ENCODE peak calls at places on chromosomes 11 and 22, in five cellular contexts. P, O, U, Y and V are unnamed samples.

GRCh38 chr22:26718905-26719304 is 61.5 kb downstream of the MIAT start:
- DNase-seq in P (no peak), O (peak; percentile 93), U (peak; percentile 77), Y (no peak), V (peak; percentile 95)

GRCh38 chr22:43085658-43086606 is 3.3 kb downstream of the TTLL1 start:
- DNase-seq in U (no peak), P (no peak), O (no peak), Y (no peak), V (no peak)

GRCh38 chr11:73551697-73552096 is 46.2 kb downstream of the FAM168A start:
- DNase-seq in O (no peak), U (no peak), Y (no peak), P (no peak), V (no peak)

GRCh38 chr11:95065336-95065735 is 1.4 kb upstream of the SRSF8 start:
- DNase-seq in P (no peak), U (no peak), O (no peak), Y (no peak), V (no peak)

GRCh38 chr22:25110846-25111578 is 88.6 kb upstream of the CRYBB3 start:
- DNase-seq in O (peak; percentile 79), Y (no peak), P (peak; percentile 67), U (peak; percentile 42), V (peak; percentile 43)

GRCh38 chr11:130094614-130095013 is 24.9 kb downstream of the APLP2 start:
- DNase-seq in O (no peak), P (no peak), Y (no peak), U (no peak), V (no peak)

GRCh38 chr11:75428301-75428724 is 4.7 kb downstream of the KLHL35 start:
- DNase-seq in P (no peak), O (peak; percentile 92), Y (peak; percentile 11), U (peak; percentile 47), V (peak; percentile 67)

GRCh38 chr11:27158763-27159679 is 118.4 kb downstream of the BBOX1 start:
- DNase-seq in U (peak; percentile 73), O (peak; percentile 92), P (peak; percentile 20), Y (no peak), V (peak; percentile 70)

GRCh38 chr11:95364324-95365295 is 133.6 kb upstream of the SESN3 start:
- DNase-seq in O (peak; percentile 16), Y (no peak), U (no peak), P (no peak), V (peak; percentile 22)

GRCh38 chr11:69646493-69647201 is 5.7 kb downstream of the CCND1 start:
- DNase-seq in Y (no peak), U (no peak), O (peak; percentile 46), P (no peak), V (no peak)

GRCh38 chr11:69643646-69644045 is 2.7 kb downstream of the CCND1 start:
- DNase-seq in U (no peak), P (no peak), O (peak; percentile 44), Y (no peak), V (no peak)

GRCh38 chr11:69645801-69646492 is 5.0 kb downstream of the CCND1 start:
- DNase-seq in Y (no peak), O (peak; percentile 23), P (no peak), U (no peak), V (no peak)

GRCh38 chr11:69644071-69644961 is 3.4 kb downstream of the CCND1 start:
- DNase-seq in O (peak; percentile 93), P (no peak), Y (no peak), U (no peak), V (peak; percentile 37)

GRCh38 chr11:69644962-69645675 is 4.2 kb downstream of the CCND1 start:
- DNase-seq in U (no peak), P (no peak), O (peak; percentile 30), Y (no peak), V (no peak)
- H3K4me3 ChIP-seq in U (peak overlapping the region; percentile 99), P (no peak overlapping the region), O (peak overlapping the region; percentile 85), Y (peak overlapping the region; percentile 82), V (no peak overlapping the region)

DNA sequence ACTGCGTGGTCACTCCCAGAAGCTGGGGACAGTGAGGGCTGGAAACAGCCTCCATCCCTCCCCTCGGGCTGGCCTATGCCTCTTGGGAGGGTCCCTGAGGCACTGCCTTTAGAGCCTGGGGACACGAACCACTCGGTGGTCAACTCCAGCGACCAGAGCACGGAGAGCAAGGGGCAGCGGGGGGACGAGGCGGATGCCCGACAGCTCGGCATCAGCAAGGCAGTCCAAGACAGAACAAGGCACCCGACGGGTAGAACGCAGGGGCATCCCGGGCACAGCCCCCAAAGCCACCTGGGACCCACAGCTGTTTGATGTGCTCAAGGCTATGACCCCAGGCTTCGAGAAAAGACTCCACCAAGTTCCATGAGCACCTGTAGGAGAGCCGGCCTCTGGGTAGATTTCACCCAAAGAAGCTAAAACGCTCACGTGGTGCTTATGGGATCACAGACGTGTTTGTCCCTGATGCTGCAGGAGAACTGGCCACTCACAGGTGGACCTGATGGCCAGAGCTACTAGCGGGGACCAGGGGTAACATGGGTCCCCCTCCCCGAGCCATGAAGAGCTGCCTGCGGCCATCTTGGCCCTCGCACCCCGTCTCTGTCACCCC is 510 bp upstream of the LSP1 start:
- DNase-seq in P (no peak), Y (no peak), U (no peak), O (no peak), V (no peak)
- H3K4me3 ChIP-seq in P (no peak overlapping the region), Y (no peak overlapping the region), U (no peak overlapping the region), O (no peak overlapping the region), V (no peak overlapping the region)

GRCh38 chr11:17598700-17599459 is 51.8 kb downstream of the OTOG start:
- DNase-seq in Y (no peak), O (peak; percentile 75), U (peak; percentile 16), P (peak; percentile 83), V (peak; percentile 31)

GRCh38 chr11:17601206-17602075 is 54.4 kb downstream of the OTOG start:
- DNase-seq in P (no peak), Y (no peak), U (no peak), O (no peak), V (no peak)

GRCh38 chr11:17602105-17603001 is 55.3 kb downstream of the OTOG start:
- DNase-seq in O (no peak), U (no peak), Y (no peak), P (no peak), V (no peak)

GRCh38 chr11:17599460-17599925 is 52.4 kb downstream of the OTOG start:
- DNase-seq in O (no peak), Y (no peak), P (no peak), U (no peak), V (no peak)

DNA sequence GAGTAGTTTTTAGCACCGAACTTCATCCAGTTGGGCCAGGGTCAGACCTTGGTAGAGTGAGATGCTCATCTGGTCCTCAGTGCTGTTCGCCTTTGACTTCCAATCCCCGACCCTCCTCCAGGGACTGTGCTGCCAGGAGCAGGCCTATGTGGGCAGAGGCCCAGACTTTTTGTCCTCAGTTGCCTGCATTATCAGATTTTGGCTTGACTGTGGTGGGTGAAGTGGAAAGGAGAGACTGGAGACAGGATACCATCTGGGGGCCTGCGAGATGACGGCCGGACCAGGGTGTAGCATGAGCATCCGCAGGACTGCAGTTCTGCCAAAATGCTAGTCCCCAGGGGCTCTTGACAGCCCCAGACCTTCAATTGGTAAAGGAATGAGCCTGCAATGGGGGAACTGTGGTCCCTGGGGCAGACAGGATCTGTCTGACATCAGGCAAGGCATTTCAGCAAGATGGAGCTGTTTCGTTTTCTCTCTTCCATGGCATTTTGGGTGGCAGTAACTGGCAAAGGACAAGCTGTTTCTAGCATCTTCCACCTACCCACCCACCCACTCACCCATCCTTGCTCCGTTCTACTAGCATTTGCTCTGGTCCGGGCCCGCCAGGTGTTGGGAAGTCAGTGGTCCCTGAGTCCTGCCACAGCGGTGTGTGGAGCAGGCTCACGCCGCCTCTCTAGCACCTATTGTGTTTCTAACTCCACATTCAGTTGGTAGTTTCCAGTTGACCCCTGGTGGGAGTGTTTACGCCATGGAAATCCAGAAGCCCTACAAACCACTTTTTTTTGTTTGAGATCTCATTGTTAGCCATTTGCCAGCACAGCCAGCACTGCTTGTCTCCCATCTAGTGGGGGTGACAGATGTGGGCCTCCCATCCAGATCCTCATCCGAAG is 53.5 kb downstream of the OTOG start:
- DNase-seq in U (no peak), P (no peak), O (no peak), Y (no peak), V (no peak)
- H3K4me3 ChIP-seq in U (no peak overlapping the region), P (no peak overlapping the region), O (no peak overlapping the region), Y (no peak overlapping the region), V (no peak overlapping the region)

GRCh38 chr11:61158691-61159381 is 2.4 kb downstream of the VPS37C start:
- DNase-seq in P (no peak), Y (no peak), U (no peak), O (peak; percentile 80), V (peak; percentile 29)
- H3K4me3 ChIP-seq in P (no peak overlapping the region), Y (no peak overlapping the region), U (no peak overlapping the region), O (peak overlapping the region; percentile 23), V (no peak overlapping the region)